ENCODE peak calls at places on chromosome 16, in ten cellular contexts. A is astrocyte of the spinal cord, W is cardiac muscle cell, H is fibroblast of pulmonary artery, Q is dorsolateral prefrontal cortex, M is IMR-90, I is AG04450, J is nephron progenitor cell, Z is fibroblast of the aortic adventitia, B is epithelial cell of esophagus. Y is an unnamed sample.
A peak's percentile ranks its signal among the peaks of the same experiment; 100 is the strongest.

GRCh38 chr16:56916571-56917403 is 15.2 kb upstream of the HERPUD1 start:
- DNase-seq in M (no peak), H (no peak), I (no peak), A (no peak), J (no peak), Z (no peak), Q (no peak), W (no peak), B (no peak), Y (peak; percentile 94)

GRCh38 chr16:12436201-12436657 is 367.5 kb downstream of the CPPED1 start:
- DNase-seq in M (no peak), I (no peak), Z (no peak), W (peak; percentile 5), Q (peak; percentile 72), A (no peak), B (no peak), H (no peak), J (peak; percentile 25), Y (no peak)

GRCh38 chr16:15403392-15403995 is 7.9 kb downstream of the MPV17L start:
- DNase-seq in I (no peak), Q (no peak), H (peak; percentile 3), J (no peak), Z (no peak), A (no peak), B (peak; percentile 86), M (no peak), W (no peak), Y (no peak)

GRCh38 chr16:84785843-84786538 is 33.8 kb upstream of the CRISPLD2 start:
- DNase-seq in J (no peak), Z (peak; percentile 89), H (peak; percentile 93), A (peak; percentile 67), M (peak; percentile 70), I (no peak), B (peak; percentile 58), Q (peak; percentile 33), W (peak; percentile 52), Y (no peak)

GRCh38 chr16:85423186-85423550 is 190.0 kb upstream of the GSE1 start:
- DNase-seq in M (no peak), Z (no peak), I (no peak), J (peak; percentile 3), W (no peak), A (no peak), B (no peak), Q (no peak), H (no peak), Y (no peak)

GRCh38 chr16:21628772-21629171 is 23.6 kb downstream of the IGSF6 start:
- DNase-seq in M (peak; percentile 32), A (no peak), Q (no peak), H (no peak), I (no peak), W (no peak), Z (peak; percentile 39), J (no peak), B (no peak), Y (no peak)

GRCh38 chr16:56684256-56684925 is 2.1 kb downstream of the MT1X start:
- DNase-seq in Q (no peak), J (no peak), M (no peak), W (no peak), I (no peak), A (no peak), B (peak; percentile 44), Z (no peak), H (no peak), Y (no peak)

GRCh38 chr16:67668495-67669157 is 2.0 kb downstream of the C16orf86 start:
- DNase-seq in Q (no peak), H (no peak), B (no peak), W (no peak), J (no peak), A (no peak), Z (no peak), M (no peak), I (no peak), Y (no peak)

GRCh38 chr16:60419859-60420258 is 1616.4 kb downstream of the CDH8 start:
- DNase-seq in I (no peak), Z (no peak), B (peak; percentile 27), J (no peak), H (no peak), W (no peak), Q (no peak), M (no peak), A (no peak), Y (no peak)

GRCh38 chr16:20830372-20830771 is 24.0 kb downstream of the REXO5 start:
- DNase-seq in A (no peak), I (no peak), J (no peak), M (no peak), W (no peak), H (no peak), B (no peak), Q (no peak), Z (peak; percentile 16), Y (no peak)

GRCh38 chr16:11030990-11031510 is 86.7 kb downstream of the CLEC16A start:
- DNase-seq in I (no peak), J (no peak), B (no peak), A (no peak), W (no peak), Z (no peak), Q (peak; percentile 43), M (no peak), H (no peak), Y (no peak)

GRCh38 chr16:14120335-14120734 is 49.2 kb downstream of the MRTFB start:
- DNase-seq in Z (no peak), A (no peak), I (no peak), B (no peak), W (no peak), M (no peak), H (no peak), Q (no peak), J (no peak), Y (no peak)

GRCh38 chr16:19307587-19308241 is 22.2 kb downstream of the CLEC19A start:
- DNase-seq in Q (no peak), A (no peak), M (no peak), Z (no peak), W (peak; percentile 82), J (peak; percentile 84), H (no peak), B (no peak), I (no peak), Y (peak; percentile 37)

GRCh38 chr16:30377050-30377811 is 2.6 kb downstream of the MYL11 start:
- DNase-seq in Q (no peak), M (no peak), J (no peak), W (no peak), I (no peak), Z (no peak), A (no peak), H (no peak), B (no peak), Y (no peak)

GRCh38 chr16:30380072-30380471 is 2.3 kb downstream of the SEPTIN1 start:
- DNase-seq in H (no peak), Z (no peak), Q (no peak), I (no peak), M (no peak), A (no peak), B (no peak), J (no peak), W (no peak), Y (no peak)

GRCh38 chr16:30379165-30379783 is 3.1 kb downstream of the SEPTIN1 start:
- DNase-seq in J (no peak), H (no peak), M (no peak), B (no peak), A (no peak), I (no peak), Z (no peak), W (no peak), Q (no peak), Y (no peak)

GRCh38 chr16:30377812-30378235 is 3.2 kb downstream of the MYL11 start:
- DNase-seq in A (peak; percentile 86), J (peak; percentile 82), W (peak; percentile 86), Z (peak; percentile 88), Q (peak; percentile 92), B (peak; percentile 78), M (peak; percentile 85), I (peak; percentile 68), H (peak; percentile 93), Y (peak; percentile 63)

GRCh38 chr16:30378236-30379164 is 3.9 kb downstream of the SEPTIN1 start:
- DNase-seq in J (peak; percentile 100), I (peak; percentile 86), Z (peak; percentile 95), M (peak; percentile 94), H (peak; percentile 98), A (peak; percentile 99), Q (peak; percentile 100), B (peak; percentile 99), W (peak; percentile 99), Y (peak; percentile 98)
- TF ChIP-seq CTCF in J (no peak), I (peak; percentile 31), Z (peak; percentile 37), M (peak; percentile 35), H (peak; percentile 28), A (peak; percentile 35), Q (no peak), B (peak; percentile 35), W (peak; percentile 25), Y (no peak)

GRCh38 chr16:8173111-8173644 is 417.1 kb downstream of the TMEM114 start:
- DNase-seq in W (peak; percentile 86), H (peak; percentile 39), J (peak; percentile 81), B (peak; percentile 67), Z (peak; percentile 3), I (no peak), M (peak; percentile 28), A (peak; percentile 0), Q (peak; percentile 77), Y (peak; percentile 28)

GRCh38 chr16:8167436-8167835 is 422.9 kb downstream of the TMEM114 start:
- DNase-seq in B (no peak), A (no peak), Q (no peak), M (no peak), J (no peak), I (no peak), W (no peak), H (no peak), Z (no peak), Y (no peak)

GRCh38 chr16:8168016-8168415 is 422.3 kb downstream of the TMEM114 start:
- DNase-seq in I (no peak), A (no peak), M (no peak), W (no peak), B (no peak), H (no peak), J (no peak), Z (no peak), Q (no peak), Y (no peak)
- TF ChIP-seq CTCF in I (no peak), A (no peak), M (no peak), W (no peak), B (no peak), H (no peak), J (no peak), Z (no peak), Q (no peak), Y (no peak)

GRCh38 chr16:80012586-80012985 is 412.0 kb upstream of the MAF start:
- DNase-seq in B (no peak), W (no peak), J (no peak), I (no peak), M (no peak), Q (no peak), A (no peak), H (no peak), Z (no peak), Y (no peak)
- TF ChIP-seq CTCF in B (no peak), W (no peak), J (no peak), I (no peak), M (no peak), Q (no peak), A (no peak), H (no peak), Z (no peak), Y (no peak)

DNA sequence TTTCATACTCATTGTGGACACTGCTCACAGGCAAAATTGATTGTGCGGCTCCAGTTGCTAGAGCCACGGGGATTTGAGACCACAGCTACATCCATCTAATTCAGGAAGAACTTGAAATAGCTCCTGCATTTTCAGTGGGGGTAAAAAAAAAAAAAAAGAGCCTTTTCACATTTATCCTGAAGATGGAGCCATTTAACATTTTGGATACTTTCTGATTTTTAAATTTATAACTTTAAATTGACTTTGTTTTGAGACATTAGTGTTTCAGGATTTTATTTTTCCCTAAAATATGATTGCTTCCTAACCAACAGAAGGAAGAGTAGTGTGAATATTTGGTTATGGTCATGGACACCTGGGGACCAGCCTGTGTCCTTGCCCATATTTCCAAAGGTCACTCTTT is 1080.2 kb upstream of the EEF2KMT start:
- DNase-seq in H (no peak), I (no peak), M (no peak), Z (no peak), Q (no peak), W (no peak), A (no peak), B (no peak), J (no peak), Y (no peak)
- TF ChIP-seq CTCF in H (no peak), I (no peak), M (no peak), Z (no peak), Q (peak; percentile 23), W (no peak), A (no peak), B (no peak), J (no peak), Y (peak; percentile 3)

Y was measured in MM.1S.